ENCODE peak calls at places on chromosomes 3 and 15, in seven cellular contexts. One of them, this sample, is unnamed.

GRCh38 chr3:168322941-168323340 is 227.2 kb upstream of the GOLIM4 start:
- DNase-seq in hepatic stellate cell: no peak
- DNase-seq in endothelial cell: no peak
- DNase-seq in OCI-LY7: no peak
- DNase-seq in retina: no peak
- DNase-seq in NCI-H1105 treated with DMSO at 0.1 percent for 48 hours: no peak
- DNase-seq in WERI-Rb-1: no peak
- DNase-seq in this sample: no peak

GRCh38 chr15:78037328-78037727 is 40.2 kb downstream of the TBC1D2B start:
- DNase-seq in NCI-H1105 treated with DMSO at 0.1 percent for 48 hours: no peak
- DNase-seq in OCI-LY7: no peak
- DNase-seq in retina: no peak
- DNase-seq in endothelial cell: no peak
- DNase-seq in WERI-Rb-1: no peak
- DNase-seq in hepatic stellate cell: no peak
- DNase-seq in this sample: no peak

GRCh38 chr3:178669758-178670157 is 133.5 kb downstream of the KCNMB2 start:
- DNase-seq in NCI-H1105 treated with DMSO at 0.1 percent for 48 hours: no peak
- DNase-seq in WERI-Rb-1: no peak
- DNase-seq in OCI-LY7: no peak
- DNase-seq in endothelial cell: no peak
- DNase-seq in hepatic stellate cell: no peak
- DNase-seq in retina: no peak
- DNase-seq in this sample: no peak

GRCh38 chr3:71258116-71258515 is 325.4 kb downstream of the FOXP1 start:
- DNase-seq in hepatic stellate cell: no peak
- DNase-seq in WERI-Rb-1: no peak
- DNase-seq in endothelial cell: no peak
- DNase-seq in NCI-H1105 treated with DMSO at 0.1 percent for 48 hours: no peak
- DNase-seq in OCI-LY7: no peak
- DNase-seq in retina: no peak
- DNase-seq in this sample: peak

GRCh38 chr3:140630366-140630765 is 47.5 kb upstream of the TRIM42 start:
- DNase-seq in NCI-H1105 treated with DMSO at 0.1 percent for 48 hours: no peak
- DNase-seq in WERI-Rb-1: no peak
- DNase-seq in endothelial cell: no peak
- DNase-seq in OCI-LY7: no peak
- DNase-seq in retina: no peak
- DNase-seq in hepatic stellate cell: no peak
- DNase-seq in this sample: no peak

GRCh38 chr3:153680526-153680925 is 440.7 kb upstream of the ARHGEF26 start:
- DNase-seq in retina: no peak
- DNase-seq in WERI-Rb-1: no peak
- DNase-seq in OCI-LY7: no peak
- DNase-seq in hepatic stellate cell: no peak
- DNase-seq in endothelial cell: no peak
- DNase-seq in NCI-H1105 treated with DMSO at 0.1 percent for 48 hours: no peak
- DNase-seq in this sample: no peak

GRCh38 chr15:77066961-77067690 is 3.8 kb downstream of the TSPAN3 start:
- DNase-seq in retina: no peak
- DNase-seq in endothelial cell: no peak
- DNase-seq in WERI-Rb-1: no peak
- DNase-seq in OCI-LY7: no peak
- DNase-seq in NCI-H1105 treated with DMSO at 0.1 percent for 48 hours: no peak
- DNase-seq in hepatic stellate cell: peak
- DNase-seq in this sample: peak

GRCh38 chr3:85589145-85589544 is 630.4 kb downstream of the CADM2 start:
- DNase-seq in endothelial cell: no peak
- DNase-seq in retina: no peak
- DNase-seq in hepatic stellate cell: no peak
- DNase-seq in NCI-H1105 treated with DMSO at 0.1 percent for 48 hours: no peak
- DNase-seq in WERI-Rb-1: no peak
- DNase-seq in OCI-LY7: no peak
- DNase-seq in this sample: no peak